ENCODE peak calls at places on chromosomes 16 and 17, in five cellular contexts. D, U, P, Q and T are unnamed samples.

GRCh38 chr16:71625113-71625850 is 702 bp upstream of the MARVELD3 start:
- DNase-seq in D (no peak), U (no peak), P (no peak), Q (no peak), T (no peak)

GRCh38 chr17:75159196-75160031 is 5.1 kb upstream of the JPT1 start:
- DNase-seq in D (no peak), U (peak), P (no peak), Q (no peak), T (no peak)

GRCh38 chr17:77489898-77490265 is 349.1 kb downstream of the SEC14L1 start:
- DNase-seq in D (peak), U (peak), P (no peak), Q (peak), T (no peak)

GRCh38 chr16:66516172-66516807 is 33.6 kb downstream of the TK2 start:
- DNase-seq in D (no peak), U (no peak), P (no peak), Q (no peak), T (no peak)

GRCh38 chr16:79816081-79816497 is 215.6 kb upstream of the MAF start:
- DNase-seq in D (no peak), U (no peak), P (no peak), Q (no peak), T (no peak)

GRCh38 chr17:73297934-73298861 is 13.6 kb downstream of the CDC42EP4 start:
- DNase-seq in D (peak), U (no peak), P (no peak), Q (no peak), T (no peak)

GRCh38 chr16:86241681-86242080 is 268.6 kb upstream of the FOXF1 start:
- DNase-seq in D (no peak), U (no peak), P (no peak), Q (no peak), T (no peak)

GRCh38 chr17:55157165-55157564 is 107.6 kb upstream of the HLF start:
- DNase-seq in D (peak), U (no peak), P (no peak), Q (no peak), T (no peak)

GRCh38 chr16:12458591-12459400 is 344.9 kb downstream of the CPPED1 start:
- DNase-seq in D (peak), U (no peak), P (no peak), Q (no peak), T (peak)

GRCh38 chr16:4306439-4307214 is 9.2 kb upstream of the GLIS2 start:
- DNase-seq in D (no peak), U (no peak), P (no peak), Q (peak), T (peak)

GRCh38 chr17:57629886-57630285 is 115.2 kb downstream of the CCDC182 start:
- DNase-seq in D (no peak), U (no peak), P (no peak), Q (no peak), T (no peak)

GRCh38 chr17:40373324-40373723 is 8.8 kb upstream of the GJD3 start:
- DNase-seq in D (no peak), U (peak), P (peak), Q (no peak), T (no peak)

GRCh38 chr17:57879437-57880085 is 29.7 kb upstream of the MRPS23 start:
- DNase-seq in D (peak), U (no peak), P (no peak), Q (no peak), T (no peak)

GRCh38 chr16:49280861-49281331 is 742 bp downstream of the CBLN1 start:
- DNase-seq in D (no peak), U (no peak), P (no peak), Q (no peak), T (no peak)

GRCh38 chr17:44360826-44361225 is 2.8 kb downstream of the FAM171A2 start:
- DNase-seq in D (peak), U (peak), P (peak), Q (no peak), T (no peak)

GRCh38 chr17:2149934-2150333 is 95.0 kb downstream of the HIC1 start:
- DNase-seq in D (no peak), U (no peak), P (no peak), Q (no peak), T (no peak)

GRCh38 chr16:71402674-71403073 is 39.2 kb downstream of the TLE7 start:
- DNase-seq in D (no peak), U (no peak), P (no peak), Q (no peak), T (no peak)

GRCh38 chr17:44350733-44351226 is 5.7 kb downstream of the GRN start:
- DNase-seq in D (peak), U (peak), P (no peak), Q (peak), T (peak)

GRCh38 chr16:88758227-88758943 is 26.6 kb downstream of the PIEZO1 start:
- DNase-seq in D (no peak), U (no peak), P (no peak), Q (no peak), T (no peak)

GRCh38 chr17:80375186-80375585 is 39.8 kb upstream of the ENDOV start:
- DNase-seq in D (no peak), U (no peak), P (no peak), Q (no peak), T (no peak)

GRCh38 chr17:16286947-16287562 is 66.2 kb downstream of the CENPV start:
- DNase-seq in D (no peak), U (peak), P (no peak), Q (peak), T (peak)

GRCh38 chr17:42609182-42609813 is at the start of the genes RETREG3 and TUBG1:
- DNase-seq in D (peak), U (peak), P (peak), Q (peak), T (peak)
- TF ChIP-seq CTCF in D (peak), U (peak), P (no peak), Q (no peak), T (no peak)

DNA sequence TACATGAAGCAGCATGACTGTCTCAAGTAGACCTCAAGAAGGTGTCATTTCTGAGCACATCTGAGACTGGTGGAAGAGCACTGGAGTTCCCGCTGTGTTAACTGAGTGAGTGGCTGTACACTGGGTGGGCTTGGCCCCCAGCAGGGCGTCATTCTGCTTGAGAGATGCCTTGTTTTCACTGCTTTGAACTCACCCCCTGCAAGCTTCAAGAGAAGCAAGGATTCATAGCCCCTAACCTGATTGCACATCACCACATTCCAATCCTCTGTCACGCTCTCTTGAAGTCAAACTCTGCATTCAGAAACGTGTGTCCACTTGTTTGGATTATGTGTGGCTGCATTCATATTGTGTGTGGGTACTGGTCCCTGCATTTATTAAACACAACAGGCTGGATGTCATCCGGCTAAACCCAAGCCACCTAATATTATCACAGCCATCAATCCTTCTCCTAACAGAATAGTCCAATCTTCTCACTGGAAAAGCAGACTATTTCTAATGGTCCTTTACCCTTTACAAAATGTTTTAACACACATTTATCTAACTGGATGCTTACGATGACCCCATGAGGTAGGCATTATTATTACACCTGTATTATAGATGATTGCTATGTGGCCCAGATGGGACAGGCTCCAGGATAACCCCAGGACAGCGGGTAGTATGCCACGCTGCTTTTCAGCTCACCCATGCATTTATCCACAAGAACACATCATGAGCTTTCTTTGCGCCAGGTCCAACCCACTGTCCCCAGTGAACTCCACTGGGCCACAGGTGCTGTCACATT is 76.3 kb downstream of the USP31 start:
- DNase-seq in D (no peak), U (peak), P (no peak), Q (no peak), T (no peak)
- TF ChIP-seq CTCF in D (no peak), U (no peak), P (no peak), Q (no peak), T (no peak)

GRCh38 chr16:73012341-73012740 is 35.6 kb downstream of the ZFHX3 start:
- DNase-seq in D (no peak), U (no peak), P (no peak), Q (no peak), T (no peak)

GRCh38 chr16:73013974-73014373 is 34.0 kb downstream of the ZFHX3 start:
- DNase-seq in D (no peak), U (no peak), P (no peak), Q (no peak), T (no peak)

GRCh38 chr16:73014768-73015167 is 33.2 kb downstream of the ZFHX3 start:
- DNase-seq in D (no peak), U (no peak), P (no peak), Q (no peak), T (no peak)

GRCh38 chr16:73010150-73010676 is 37.7 kb downstream of the ZFHX3 start:
- DNase-seq in D (no peak), U (no peak), P (no peak), Q (peak), T (no peak)

GRCh38 chr16:73011926-73012325 is 36.0 kb downstream of the ZFHX3 start:
- DNase-seq in D (no peak), U (no peak), P (no peak), Q (no peak), T (no peak)
- TF ChIP-seq CTCF in D (no peak), U (no peak), P (no peak), Q (no peak), T (no peak)

GRCh38 chr17:49287481-49287880 is 56.9 kb upstream of the PHOSPHO1 start:
- DNase-seq in D (no peak), U (no peak), P (no peak), Q (no peak), T (no peak)

GRCh38 chr17:49292901-49293300 is 62.3 kb upstream of the PHOSPHO1 start:
- DNase-seq in D (no peak), U (no peak), P (no peak), Q (no peak), T (no peak)

GRCh38 chr17:49294126-49294525 is 63.5 kb upstream of the PHOSPHO1 start:
- DNase-seq in D (no peak), U (no peak), P (no peak), Q (no peak), T (no peak)

GRCh38 chr17:49290690-49291326 is 60.2 kb upstream of the PHOSPHO1 start:
- DNase-seq in D (no peak), U (peak), P (peak), Q (no peak), T (peak)

DNA sequence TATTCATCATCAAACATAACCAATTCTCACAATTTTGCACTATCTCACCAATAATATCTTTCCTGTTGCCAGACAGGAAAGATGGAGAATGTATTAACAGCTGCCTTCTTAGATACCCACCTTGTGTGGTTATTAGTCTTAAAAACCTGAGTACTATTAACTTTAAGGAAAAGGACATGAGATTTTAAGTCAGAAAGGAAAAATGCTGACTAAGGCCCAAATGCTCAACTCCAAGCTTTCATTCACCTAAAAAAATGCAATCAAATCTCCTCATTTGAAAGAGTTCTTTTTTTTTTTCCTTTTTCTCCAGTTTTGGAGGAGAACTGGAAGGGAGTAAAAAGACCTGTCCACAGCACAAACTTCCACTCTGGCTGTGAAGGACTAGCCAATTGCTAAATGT is 61.3 kb upstream of the PHOSPHO1 start:
- DNase-seq in D (no peak), U (no peak), P (no peak), Q (no peak), T (no peak)
- TF ChIP-seq CTCF in D (no peak), U (no peak), P (no peak), Q (no peak), T (no peak)

GRCh38 chr16:17927015-17927414 is 409.5 kb downstream of the NPIPA8 start:
- DNase-seq in D (no peak), U (no peak), P (no peak), Q (no peak), T (no peak)

GRCh38 chr16:17930280-17930679 is 406.3 kb downstream of the NPIPA8 start:
- DNase-seq in D (no peak), U (no peak), P (no peak), Q (no peak), T (no peak)
- TF ChIP-seq CTCF in D (no peak), U (no peak), P (no peak), Q (no peak), T (no peak)

GRCh38 chr17:64055183-64056142 is 35.0 kb upstream of the ICAM2 start:
- DNase-seq in D (peak), U (no peak), P (no peak), Q (no peak), T (no peak)

GRCh38 chr17:64057701-64058263 is 37.3 kb upstream of the ICAM2 start:
- DNase-seq in D (no peak), U (no peak), P (no peak), Q (no peak), T (no peak)

GRCh38 chr17:64054304-64054703 is 33.9 kb upstream of the ICAM2 start:
- DNase-seq in D (no peak), U (no peak), P (no peak), Q (no peak), T (no peak)

GRCh38 chr17:64058547-64059115 is 38.2 kb upstream of the ICAM2 start:
- DNase-seq in D (peak), U (no peak), P (no peak), Q (no peak), T (peak)

DNA sequence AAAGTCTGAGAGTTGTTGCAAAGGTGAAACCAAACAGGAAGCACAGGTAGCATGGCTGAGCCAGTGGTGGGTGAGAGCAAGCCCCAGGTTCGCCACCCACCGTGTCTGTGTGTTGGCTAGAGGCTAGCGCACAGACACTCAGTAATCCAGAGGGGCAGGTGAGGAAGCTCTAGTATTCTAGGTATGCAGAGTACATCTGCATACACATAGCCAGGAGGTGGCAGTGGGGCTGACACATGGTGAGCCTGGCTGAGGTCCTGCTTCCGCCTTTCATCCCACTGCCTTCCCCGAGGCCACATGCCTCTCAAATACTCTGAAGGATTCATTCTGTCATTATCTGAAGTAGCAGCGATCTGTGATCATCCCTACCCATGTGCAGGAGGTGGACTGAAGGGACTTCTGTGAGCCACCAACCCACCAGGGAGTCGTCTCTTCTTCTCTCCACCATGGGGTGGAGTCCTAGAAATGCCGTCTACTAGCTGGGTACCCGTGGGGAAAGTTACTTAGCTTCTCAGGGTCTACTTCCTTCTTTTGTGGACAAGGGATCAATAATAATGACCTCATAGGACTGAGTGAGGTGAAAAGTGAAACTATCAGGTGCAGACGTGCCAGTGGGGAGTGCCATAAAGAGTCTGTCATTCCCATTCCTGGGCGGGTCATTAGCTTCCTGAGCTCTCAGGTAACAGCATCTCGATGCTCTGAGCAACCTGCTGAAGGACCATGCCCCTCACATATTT is 36.0 kb upstream of the ICAM2 start:
- DNase-seq in D (peak), U (no peak), P (no peak), Q (no peak), T (no peak)
- TF ChIP-seq CTCF in D (peak), U (no peak), P (no peak), Q (no peak), T (no peak)